ENCODE peak calls at places on chromosomes 16 and 17, in seven cellular contexts. D is suprapubic skin, C is colonic mucosa, R is heart left ventricle, X is GM23338, G is lung, I is ovary. Q is an unnamed sample.

GRCh38 chr17:499836-500543 is 147.4 kb upstream of the RPH3AL start:
- DNase-seq in D (no peak), C (no peak), R (no peak), X (peak), G (peak), I (no peak), Q (no peak)

GRCh38 chr17:67244621-67245072 is 349 bp downstream of the HELZ start:
- DNase-seq in D (no peak), C (peak), R (peak), X (peak), G (no peak), I (peak), Q (no peak)

GRCh38 chr17:4074831-4075495 is 67.9 kb downstream of the ZZEF1 start:
- DNase-seq in D (no peak), C (no peak), R (no peak), X (peak), G (no peak), I (no peak), Q (peak)

GRCh38 chr17:7842950-7843535 is 9.0 kb downstream of the KDM6B start:
- DNase-seq in D (no peak), C (peak), R (peak), X (peak), G (peak), I (no peak), Q (peak)

GRCh38 chr16:62752837-62753236 is 716.6 kb upstream of the CDH8 start:
- DNase-seq in D (no peak), C (no peak), R (no peak), X (peak), G (no peak), I (no peak), Q (no peak)

GRCh38 chr16:31505483-31505882 is 2.7 kb downstream of the RUSF1 start:
- DNase-seq in D (no peak), C (no peak), R (no peak), X (no peak), G (no peak), I (no peak), Q (no peak)

GRCh38 chr16:57133911-57134310 is 41.5 kb downstream of the CPNE2 start:
- DNase-seq in D (no peak), C (no peak), R (no peak), X (no peak), G (no peak), I (no peak), Q (no peak)

GRCh38 chr16:78441298-78441697 is 341.8 kb downstream of the WWOX start:
- DNase-seq in D (no peak), C (no peak), R (no peak), X (no peak), G (no peak), I (no peak), Q (no peak)

GRCh38 chr17:12665263-12666210 is at the start of gene MYOCD:
- DNase-seq in D (no peak), C (peak), R (peak), X (peak), G (no peak), I (peak), Q (no peak)

GRCh38 chr16:3017262-3017805 is 649 bp downstream of the CLDN6 start:
- DNase-seq in D (no peak), C (no peak), R (no peak), X (peak), G (no peak), I (no peak), Q (no peak)

GRCh38 chr17:79561486-79562116 is 49.2 kb downstream of the RBFOX3 start:
- DNase-seq in D (no peak), C (no peak), R (no peak), X (no peak), G (no peak), I (no peak), Q (no peak)

GRCh38 chr16:15425861-15426260 is 8.5 kb upstream of the BMERB1 start:
- DNase-seq in D (no peak), C (no peak), R (no peak), X (no peak), G (no peak), I (no peak), Q (no peak)

GRCh38 chr17:45334701-45335677 is 18.2 kb upstream of the MAP3K14 start:
- DNase-seq in D (peak), C (no peak), R (no peak), X (no peak), G (no peak), I (no peak), Q (no peak)

GRCh38 chr16:8958344-8958808 is 5.3 kb downstream of the USP7 start:
- DNase-seq in D (no peak), C (peak), R (no peak), X (no peak), G (no peak), I (no peak), Q (peak)

GRCh38 chr17:80195671-80196529 is 24.2 kb downstream of the SGSH start:
- DNase-seq in D (no peak), C (no peak), R (no peak), X (peak), G (no peak), I (no peak), Q (peak)

GRCh38 chr16:72978212-72978611 is 69.7 kb downstream of the ZFHX3 start:
- DNase-seq in D (no peak), C (no peak), R (no peak), X (no peak), G (no peak), I (no peak), Q (peak)

DNA sequence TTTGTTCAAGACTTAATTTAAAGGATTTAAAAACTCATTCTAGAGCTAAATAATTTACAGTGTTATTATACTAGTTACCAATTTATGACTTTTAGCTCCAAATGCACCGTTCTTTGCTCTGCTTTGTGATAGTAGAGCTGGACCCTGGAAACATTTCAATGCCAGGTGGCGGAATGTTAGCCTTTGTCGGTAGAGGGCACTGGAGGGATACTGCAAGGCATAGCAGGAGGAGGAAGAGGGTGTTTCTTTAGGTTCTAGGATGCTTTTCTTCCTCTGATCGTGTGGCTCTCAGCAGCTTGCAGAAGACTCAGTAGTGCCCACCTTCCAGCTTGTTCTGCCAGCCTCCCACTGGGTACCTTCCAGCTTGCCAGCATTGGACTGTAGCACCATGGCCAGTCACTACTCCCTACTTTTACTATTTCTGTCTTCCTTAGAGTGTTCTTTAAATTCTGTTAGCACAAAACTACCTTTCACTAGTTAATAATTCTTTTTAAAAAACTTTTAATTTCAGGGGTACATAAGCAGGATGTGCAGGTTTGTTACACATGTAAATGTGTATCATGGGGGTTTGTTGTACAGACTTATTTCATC is 325.3 kb downstream of the UTP18 start:
- DNase-seq in D (no peak), C (no peak), R (no peak), X (peak), G (no peak), I (no peak), Q (no peak)
- TF ChIP-seq CTCF in D (peak), C (no peak), R (peak), X (peak), G (no peak), I (no peak), Q (peak)

DNA sequence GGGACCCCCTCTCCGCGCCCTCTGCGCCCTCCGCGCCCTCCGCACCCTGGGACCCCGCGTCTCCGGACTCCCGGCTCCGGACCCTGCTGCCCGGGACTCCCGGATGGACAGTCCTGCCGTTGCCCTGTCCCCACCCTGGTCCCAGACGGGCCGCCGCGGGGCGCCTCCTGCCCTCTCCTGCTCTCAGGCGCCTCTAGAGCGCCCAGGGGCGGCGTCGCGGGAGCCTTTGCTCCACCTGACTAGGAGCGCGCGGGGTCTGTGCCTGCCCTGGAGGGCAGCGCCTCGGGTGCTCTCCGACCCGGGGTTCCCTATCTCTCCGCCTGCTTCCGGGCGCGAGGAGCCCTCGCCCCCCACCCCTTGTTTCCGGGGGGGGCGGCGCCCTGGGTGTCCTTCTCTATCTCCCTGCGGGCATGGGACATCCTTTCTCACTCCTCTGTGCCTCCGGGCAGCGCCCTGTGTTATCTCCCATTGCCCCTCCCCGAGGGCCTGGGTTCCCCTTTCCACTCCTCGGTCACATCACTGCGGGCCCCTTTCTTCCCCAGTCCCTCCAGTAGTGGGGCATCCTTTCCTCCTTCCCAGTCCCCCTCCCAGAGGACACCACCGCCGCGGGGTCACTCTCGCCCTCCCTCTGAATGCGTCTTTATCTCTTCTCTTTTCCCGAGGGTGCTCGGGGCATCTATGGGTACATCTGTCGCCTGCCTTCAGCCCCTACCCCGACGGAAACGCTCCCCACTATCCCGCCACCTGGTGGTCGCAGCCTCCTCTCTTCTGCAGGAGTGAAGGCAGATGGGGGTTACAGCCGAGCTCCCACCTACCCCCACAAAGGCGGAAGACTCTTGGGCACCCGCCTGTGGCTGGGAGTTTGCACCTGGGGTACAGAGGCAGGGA is 865 bp downstream of the PRKCB start:
- DNase-seq in D (peak), C (peak), R (no peak), X (peak), G (peak), I (no peak), Q (no peak)
- H3K4me3 ChIP-seq in D (peak), C (peak), R (peak), X (peak), G (peak), I (peak), Q (no peak)

DNA sequence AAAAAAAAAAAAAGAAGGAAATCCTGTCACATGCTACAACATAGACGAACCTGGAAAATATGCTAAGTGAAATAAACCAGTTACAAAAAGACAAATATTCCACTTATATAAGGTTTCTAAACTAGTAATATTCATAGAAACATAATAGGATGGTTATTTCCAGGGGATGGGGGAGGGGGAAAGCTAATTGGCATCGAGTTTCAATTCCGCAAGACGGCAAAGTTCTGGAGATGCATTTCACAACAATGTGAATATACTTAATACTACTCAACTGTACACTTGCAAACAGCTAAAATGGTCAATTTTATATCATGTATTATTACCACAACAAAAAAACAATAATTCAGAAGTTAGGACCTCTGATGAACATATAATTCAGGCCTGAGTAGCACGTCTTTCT is 37.9 kb upstream of the ABCA9 start:
- DNase-seq in D (no peak), C (no peak), R (no peak), X (no peak), G (no peak), I (no peak), Q (no peak)
- TF ChIP-seq CTCF in D (no peak), C (no peak), R (no peak), X (no peak), G (no peak), I (no peak), Q (no peak)

DNA sequence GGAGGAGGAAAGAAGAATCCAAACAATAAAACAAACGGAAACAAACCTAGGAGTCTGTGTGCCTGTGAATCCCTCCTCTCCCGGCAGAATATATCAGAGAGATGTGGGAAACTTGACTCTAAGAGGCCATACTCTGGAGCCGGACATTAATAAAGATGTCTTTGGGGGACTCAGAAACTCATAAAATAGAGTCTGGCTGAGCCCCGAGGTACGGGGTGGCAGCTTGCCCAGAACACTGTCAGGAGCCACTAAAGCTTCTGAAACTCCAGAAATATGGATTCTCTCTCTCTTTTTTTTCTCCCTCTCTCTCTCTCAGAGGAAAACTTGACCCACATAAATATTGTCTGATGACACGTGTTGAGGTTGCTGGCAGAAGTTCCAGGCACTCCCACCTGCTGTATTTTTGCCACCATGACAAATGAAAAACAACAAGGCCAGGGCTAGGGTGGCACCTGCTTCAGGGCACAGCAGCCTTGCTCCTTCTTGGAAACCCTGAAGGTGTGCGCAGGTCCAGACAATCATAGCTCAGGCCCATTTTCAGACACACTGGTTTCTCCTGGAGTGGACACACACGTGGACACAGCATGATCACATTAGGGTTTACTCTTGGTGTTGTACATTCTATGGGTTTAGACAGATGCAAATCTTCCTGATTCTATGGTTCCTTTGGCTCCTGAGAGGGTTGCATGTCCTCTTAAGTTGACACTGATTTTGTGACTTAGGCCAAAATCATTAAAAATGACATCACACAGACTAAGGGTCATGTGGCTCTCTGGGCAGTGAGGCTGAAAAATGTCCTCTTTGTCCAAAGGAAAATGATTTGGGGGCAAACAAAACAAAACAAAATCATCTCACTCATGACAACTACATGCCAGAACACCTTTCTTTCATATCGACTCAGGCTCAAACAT is 282.6 kb upstream of the IRX3 start:
- DNase-seq in D (no peak), C (no peak), R (no peak), X (no peak), G (no peak), I (no peak), Q (no peak)
- H3K4me3 ChIP-seq in D (no peak), C (no peak), R (no peak), X (no peak), G (no peak), I (no peak), Q (no peak)

GRCh38 chr16:22813946-22814325 is at the start of gene HS3ST2:
- DNase-seq in D (peak), C (peak), R (peak), X (peak), G (no peak), I (no peak), Q (peak)

GRCh38 chr16:22815863-22816262 is 1.9 kb downstream of the HS3ST2 start:
- DNase-seq in D (no peak), C (no peak), R (no peak), X (no peak), G (no peak), I (no peak), Q (no peak)

GRCh38 chr16:22813223-22813945 is 578 bp upstream of the HS3ST2 start:
- DNase-seq in D (peak), C (peak), R (peak), X (peak), G (peak), I (no peak), Q (peak)

GRCh38 chr16:22816475-22816874 is 2.5 kb downstream of the HS3ST2 start:
- DNase-seq in D (no peak), C (no peak), R (no peak), X (no peak), G (no peak), I (no peak), Q (no peak)

DNA sequence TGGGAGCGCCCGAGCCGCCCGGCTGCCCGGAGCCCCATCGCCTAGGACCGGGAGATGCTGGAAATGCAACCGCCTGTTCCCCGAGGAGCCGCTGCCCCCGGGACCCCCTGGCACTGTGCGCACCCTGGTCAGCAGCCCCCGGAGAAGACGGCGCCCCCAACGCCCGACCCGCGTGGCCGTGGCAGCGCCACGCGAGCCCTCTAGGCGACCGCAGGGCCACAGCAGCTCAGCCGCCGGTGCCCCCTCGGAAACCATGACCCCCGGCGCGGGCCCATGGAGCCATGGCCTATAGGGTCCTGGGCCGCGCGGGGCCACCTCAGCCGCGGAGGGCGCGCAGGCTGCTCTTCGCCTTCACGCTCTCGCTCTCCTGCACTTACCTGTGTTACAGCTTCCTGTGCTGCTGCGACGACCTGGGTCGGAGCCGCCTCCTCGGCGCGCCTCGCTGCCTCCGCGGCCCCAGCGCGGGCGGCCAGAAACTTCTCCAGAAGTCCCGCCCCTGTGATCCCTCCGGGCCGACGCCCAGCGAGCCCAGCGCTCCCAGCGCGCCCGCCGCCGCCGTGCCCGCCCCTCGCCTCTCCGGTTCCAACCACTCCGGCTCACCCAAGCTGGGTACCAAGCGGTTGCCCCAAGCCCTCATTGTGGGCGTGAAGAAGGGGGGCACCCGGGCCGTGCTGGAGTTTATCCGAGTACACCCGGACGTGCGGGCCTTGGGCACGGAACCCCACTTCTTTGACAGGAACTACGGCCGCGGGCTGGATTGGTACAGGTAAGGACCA is 556 bp downstream of the HS3ST2 start:
- DNase-seq in D (peak), C (no peak), R (no peak), X (peak), G (no peak), I (no peak), Q (no peak)
- TF ChIP-seq CTCF in D (no peak), C (no peak), R (no peak), X (no peak), G (no peak), I (no peak), Q (no peak)

GRCh38 chr16:89770367-89770766 is 46.1 kb downstream of the FANCA start:
- DNase-seq in D (no peak), C (no peak), R (no peak), X (no peak), G (no peak), I (no peak), Q (no peak)

GRCh38 chr16:89764711-89765201 is 43.4 kb downstream of the ZNF276 start:
- DNase-seq in D (no peak), C (peak), R (peak), X (no peak), G (peak), I (no peak), Q (no peak)

GRCh38 chr16:89759742-89760366 is 38.5 kb downstream of the ZNF276 start:
- DNase-seq in D (no peak), C (no peak), R (no peak), X (peak), G (no peak), I (no peak), Q (no peak)

GRCh38 chr16:89761304-89761922 is 40.1 kb downstream of the ZNF276 start:
- DNase-seq in D (no peak), C (no peak), R (no peak), X (no peak), G (no peak), I (no peak), Q (no peak)

DNA sequence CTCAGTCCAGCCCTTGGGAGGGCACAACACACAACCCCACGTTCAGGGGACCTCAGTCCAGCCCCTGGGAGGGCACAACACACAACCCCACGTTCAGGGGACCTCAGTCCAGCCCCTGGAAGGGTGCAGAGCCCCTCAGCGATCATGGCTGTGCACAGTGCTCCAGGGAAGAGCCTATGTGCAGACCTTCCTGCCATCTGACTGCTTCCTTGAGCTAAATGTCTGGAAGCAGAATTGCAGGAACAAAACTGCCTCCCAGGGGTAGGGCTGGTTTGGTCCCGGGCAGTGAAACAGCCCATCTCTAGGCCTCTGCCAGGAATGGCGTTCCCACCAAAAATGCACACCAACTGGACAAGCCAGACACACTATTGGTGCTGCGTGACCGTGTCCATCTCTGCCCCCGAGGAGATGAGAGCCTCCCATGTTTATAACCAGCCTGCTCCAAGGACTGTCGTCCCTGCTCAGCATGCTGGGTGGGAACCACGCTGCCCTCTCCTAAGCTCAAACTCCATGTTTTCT is 44.0 kb downstream of the ZNF276 start:
- DNase-seq in D (no peak), C (no peak), R (no peak), X (no peak), G (no peak), I (no peak), Q (no peak)
- H3K4me3 ChIP-seq in D (peak), C (peak), R (no peak), X (no peak), G (no peak), I (no peak), Q (no peak)